ENCODE peak calls at places on chromosome 21, in five cellular contexts. One of them, this sample, is unnamed.

GRCh38 chr21:34524671-34525601 is 12.9 kb upstream of the KCNE1 start:
- DNase-seq in retinal pigment epithelial cell: no peak
- DNase-seq in uterus: no peak
- DNase-seq in tibial nerve: no peak
- DNase-seq in cardiac muscle cell: no peak
- DNase-seq in this sample: no peak

GRCh38 chr21:37862536-37862935 is 53.7 kb downstream of the KCNJ6 start:
- DNase-seq in cardiac muscle cell: peak
- DNase-seq in retinal pigment epithelial cell: no peak
- DNase-seq in tibial nerve: no peak
- DNase-seq in uterus: no peak
- DNase-seq in this sample: no peak

GRCh38 chr21:29208666-29209059 is 78.2 kb downstream of the MAP3K7CL start:
- DNase-seq in cardiac muscle cell: no peak
- DNase-seq in tibial nerve: no peak
- DNase-seq in uterus: no peak
- DNase-seq in retinal pigment epithelial cell: no peak
- DNase-seq in this sample: no peak

GRCh38 chr21:35051287-35051818 is 2.3 kb upstream of the RUNX1 start:
- DNase-seq in cardiac muscle cell: peak
- DNase-seq in uterus: peak
- DNase-seq in retinal pigment epithelial cell: peak
- DNase-seq in tibial nerve: peak
- DNase-seq in this sample: no peak

GRCh38 chr21:46125846-46126301 is 28.0 kb downstream of the COL6A2 start:
- DNase-seq in cardiac muscle cell: no peak
- DNase-seq in tibial nerve: peak
- DNase-seq in uterus: peak
- DNase-seq in retinal pigment epithelial cell: no peak
- DNase-seq in this sample: no peak

GRCh38 chr21:25080706-25081495 is 526.4 kb downstream of the MRPL39 start:
- DNase-seq in tibial nerve: no peak
- DNase-seq in uterus: no peak
- DNase-seq in cardiac muscle cell: no peak
- DNase-seq in retinal pigment epithelial cell: no peak
- DNase-seq in this sample: no peak

GRCh38 chr21:33487996-33488395 is 3.5 kb downstream of the DNAJC28 start:
- DNase-seq in uterus: no peak
- DNase-seq in tibial nerve: no peak
- DNase-seq in retinal pigment epithelial cell: no peak
- DNase-seq in cardiac muscle cell: no peak
- DNase-seq in this sample: no peak

GRCh38 chr21:45913416-45913765 is 68.2 kb upstream of the COL6A1 start:
- DNase-seq in retinal pigment epithelial cell: no peak
- DNase-seq in cardiac muscle cell: no peak
- DNase-seq in uterus: no peak
- DNase-seq in tibial nerve: no peak
- DNase-seq in this sample: no peak

GRCh38 chr21:15841856-15842564 is 112.2 kb downstream of the USP25 start:
- DNase-seq in retinal pigment epithelial cell: peak
- DNase-seq in tibial nerve: no peak
- DNase-seq in cardiac muscle cell: no peak
- DNase-seq in uterus: no peak
- DNase-seq in this sample: peak

GRCh38 chr21:29423051-29423450 is 124.3 kb downstream of the BACH1 start:
- DNase-seq in tibial nerve: no peak
- DNase-seq in uterus: no peak
- DNase-seq in retinal pigment epithelial cell: no peak
- DNase-seq in cardiac muscle cell: no peak
- DNase-seq in this sample: peak

GRCh38 chr21:45906196-45906805 is 75.3 kb upstream of the COL6A1 start:
- DNase-seq in tibial nerve: no peak
- DNase-seq in cardiac muscle cell: no peak
- DNase-seq in uterus: no peak
- DNase-seq in retinal pigment epithelial cell: no peak
- DNase-seq in this sample: no peak

GRCh38 chr21:17527240-17527639 is 14.4 kb downstream of the CXADR start:
- DNase-seq in tibial nerve: no peak
- DNase-seq in uterus: no peak
- DNase-seq in cardiac muscle cell: no peak
- DNase-seq in retinal pigment epithelial cell: peak
- DNase-seq in this sample: no peak

GRCh38 chr21:43001316-43001715 is 27.0 kb downstream of the PKNOX1 start:
- DNase-seq in cardiac muscle cell: no peak
- DNase-seq in uterus: no peak
- DNase-seq in retinal pigment epithelial cell: no peak
- DNase-seq in tibial nerve: no peak
- DNase-seq in this sample: no peak

GRCh38 chr21:16305686-16306085 is 575.9 kb downstream of the USP25 start:
- DNase-seq in tibial nerve: no peak
- DNase-seq in cardiac muscle cell: no peak
- DNase-seq in uterus: peak
- DNase-seq in retinal pigment epithelial cell: no peak
- DNase-seq in this sample: no peak

GRCh38 chr21:30482130-30482529 is 2.0 kb upstream of the KRTAP19-1 start:
- DNase-seq in uterus: no peak
- DNase-seq in retinal pigment epithelial cell: no peak
- DNase-seq in cardiac muscle cell: peak
- DNase-seq in tibial nerve: no peak
- DNase-seq in this sample: no peak

GRCh38 chr21:15264084-15264483 is 199.3 kb upstream of the NRIP1 start:
- DNase-seq in tibial nerve: no peak
- DNase-seq in uterus: no peak
- DNase-seq in retinal pigment epithelial cell: no peak
- DNase-seq in cardiac muscle cell: no peak
- DNase-seq in this sample: no peak

GRCh38 chr21:44485796-44486195 is 30.5 kb downstream of the LRRC3 start:
- DNase-seq in tibial nerve: no peak
- DNase-seq in cardiac muscle cell: no peak
- DNase-seq in retinal pigment epithelial cell: no peak
- DNase-seq in uterus: no peak
- DNase-seq in this sample: no peak
- H3K4me3 ChIP-seq in tibial nerve: no peak
- H3K4me3 ChIP-seq in cardiac muscle cell: peak
- H3K4me3 ChIP-seq in retinal pigment epithelial cell: peak
- H3K4me3 ChIP-seq in uterus: no peak
- H3K4me3 ChIP-seq in this sample: no peak

DNA sequence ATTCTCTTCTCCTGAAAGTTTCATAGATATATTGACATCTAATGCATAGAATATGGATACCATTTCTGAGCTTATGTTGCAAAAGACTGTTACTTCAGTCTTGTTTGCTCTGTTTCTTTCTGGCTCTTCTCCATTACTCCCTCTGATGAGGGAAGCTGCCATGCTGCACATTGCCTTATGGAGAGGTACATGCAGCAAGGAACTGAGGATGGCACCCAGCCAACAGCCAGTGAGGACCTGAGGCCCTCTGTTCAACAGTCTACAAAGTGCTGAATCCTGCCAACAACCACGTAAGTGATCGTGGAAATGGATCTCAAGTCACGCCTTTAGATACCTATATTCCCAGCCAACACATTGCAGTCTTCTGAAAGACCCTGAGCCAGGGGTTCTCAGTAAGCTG is 66.6 kb upstream of the ADAMTS5 start:
- DNase-seq in cardiac muscle cell: no peak
- DNase-seq in tibial nerve: no peak
- DNase-seq in uterus: no peak
- DNase-seq in retinal pigment epithelial cell: no peak
- DNase-seq in this sample: no peak
- H3K4me3 ChIP-seq in cardiac muscle cell: no peak
- H3K4me3 ChIP-seq in tibial nerve: no peak
- H3K4me3 ChIP-seq in uterus: no peak
- H3K4me3 ChIP-seq in retinal pigment epithelial cell: no peak
- H3K4me3 ChIP-seq in this sample: no peak

GRCh38 chr21:27799861-27800260 is 833.0 kb upstream of the ADAMTS5 start:
- DNase-seq in uterus: no peak
- DNase-seq in tibial nerve: no peak
- DNase-seq in retinal pigment epithelial cell: no peak
- DNase-seq in cardiac muscle cell: no peak
- DNase-seq in this sample: no peak

GRCh38 chr21:27803571-27803970 is 836.7 kb upstream of the ADAMTS5 start:
- DNase-seq in uterus: no peak
- DNase-seq in cardiac muscle cell: no peak
- DNase-seq in retinal pigment epithelial cell: no peak
- DNase-seq in tibial nerve: no peak
- DNase-seq in this sample: no peak

GRCh38 chr21:27804515-27804914 is 837.6 kb upstream of the ADAMTS5 start:
- DNase-seq in tibial nerve: no peak
- DNase-seq in uterus: no peak
- DNase-seq in cardiac muscle cell: peak
- DNase-seq in retinal pigment epithelial cell: no peak
- DNase-seq in this sample: no peak

GRCh38 chr21:27805696-27806095 is 838.8 kb upstream of the ADAMTS5 start:
- DNase-seq in retinal pigment epithelial cell: no peak
- DNase-seq in tibial nerve: no peak
- DNase-seq in uterus: no peak
- DNase-seq in cardiac muscle cell: no peak
- DNase-seq in this sample: no peak

DNA sequence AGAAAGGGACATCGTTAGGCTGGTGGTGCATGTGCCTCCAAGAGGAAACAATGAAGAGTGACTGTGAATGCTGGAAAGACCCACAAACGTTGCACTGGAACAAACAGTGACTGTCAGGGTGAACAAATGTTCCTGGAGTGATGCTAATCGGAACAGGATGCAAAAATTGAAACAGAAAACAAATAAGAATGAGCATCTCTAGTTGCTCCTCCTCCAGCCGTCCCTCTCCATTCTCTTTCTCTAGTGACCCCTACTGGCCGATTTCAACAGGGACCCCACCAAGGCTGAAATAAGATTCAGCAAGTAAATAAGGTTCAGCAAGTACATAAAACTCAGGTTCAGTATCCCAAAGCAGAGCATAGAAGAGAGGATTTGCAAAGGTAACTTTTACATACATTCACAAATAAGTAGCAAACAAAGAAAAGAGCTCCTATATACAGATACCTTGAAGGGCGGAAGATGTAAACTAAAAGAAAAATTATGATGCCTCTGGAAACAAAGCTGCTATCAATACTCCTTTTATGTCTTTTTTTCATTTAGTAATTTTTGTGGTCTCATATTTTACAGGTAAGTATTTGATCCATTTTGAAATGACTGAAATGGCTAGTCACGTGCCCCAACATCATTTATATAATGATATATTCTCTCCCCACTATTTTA is 836.1 kb upstream of the ADAMTS5 start:
- DNase-seq in tibial nerve: no peak
- DNase-seq in retinal pigment epithelial cell: no peak
- DNase-seq in uterus: peak
- DNase-seq in cardiac muscle cell: peak
- DNase-seq in this sample: no peak
- H3K4me3 ChIP-seq in tibial nerve: no peak
- H3K4me3 ChIP-seq in retinal pigment epithelial cell: no peak
- H3K4me3 ChIP-seq in uterus: no peak
- H3K4me3 ChIP-seq in cardiac muscle cell: no peak
- H3K4me3 ChIP-seq in this sample: no peak

GRCh38 chr21:39182484-39183271 is 573 bp downstream of the PSMG1 start:
- DNase-seq in uterus: peak
- DNase-seq in cardiac muscle cell: peak
- DNase-seq in retinal pigment epithelial cell: no peak
- DNase-seq in tibial nerve: no peak
- DNase-seq in this sample: no peak

GRCh38 chr21:39182016-39182415 is 1.2 kb downstream of the PSMG1 start:
- DNase-seq in cardiac muscle cell: no peak
- DNase-seq in tibial nerve: no peak
- DNase-seq in uterus: no peak
- DNase-seq in retinal pigment epithelial cell: no peak
- DNase-seq in this sample: no peak

GRCh38 chr21:39183272-39184049 is at the start of gene PSMG1:
- DNase-seq in cardiac muscle cell: peak
- DNase-seq in retinal pigment epithelial cell: peak
- DNase-seq in uterus: peak
- DNase-seq in tibial nerve: peak
- DNase-seq in this sample: no peak

GRCh38 chr21:39185157-39185556 is 1.9 kb upstream of the PSMG1 start:
- DNase-seq in tibial nerve: no peak
- DNase-seq in retinal pigment epithelial cell: no peak
- DNase-seq in cardiac muscle cell: no peak
- DNase-seq in uterus: no peak
- DNase-seq in this sample: no peak

GRCh38 chr21:39184050-39184980 is 1.1 kb upstream of the PSMG1 start:
- DNase-seq in tibial nerve: no peak
- DNase-seq in uterus: no peak
- DNase-seq in retinal pigment epithelial cell: no peak
- DNase-seq in cardiac muscle cell: peak
- DNase-seq in this sample: no peak
- H3K4me3 ChIP-seq in tibial nerve: peak
- H3K4me3 ChIP-seq in uterus: peak
- H3K4me3 ChIP-seq in retinal pigment epithelial cell: peak
- H3K4me3 ChIP-seq in cardiac muscle cell: peak
- H3K4me3 ChIP-seq in this sample: peak

GRCh38 chr21:36663033-36663855 is 35.7 kb upstream of the SIM2 start:
- DNase-seq in uterus: no peak
- DNase-seq in tibial nerve: no peak
- DNase-seq in cardiac muscle cell: no peak
- DNase-seq in retinal pigment epithelial cell: no peak
- DNase-seq in this sample: no peak
- H3K4me3 ChIP-seq in uterus: no peak
- H3K4me3 ChIP-seq in tibial nerve: no peak
- H3K4me3 ChIP-seq in cardiac muscle cell: no peak
- H3K4me3 ChIP-seq in retinal pigment epithelial cell: no peak
- H3K4me3 ChIP-seq in this sample: no peak

GRCh38 chr21:39660596-39660995 is 47.9 kb downstream of the B3GALT5 start:
- DNase-seq in uterus: peak
- DNase-seq in cardiac muscle cell: no peak
- DNase-seq in tibial nerve: no peak
- DNase-seq in retinal pigment epithelial cell: peak
- DNase-seq in this sample: peak
- H3K4me3 ChIP-seq in uterus: peak
- H3K4me3 ChIP-seq in cardiac muscle cell: no peak
- H3K4me3 ChIP-seq in tibial nerve: no peak
- H3K4me3 ChIP-seq in retinal pigment epithelial cell: no peak
- H3K4me3 ChIP-seq in this sample: no peak

This sample was measured in epithelial cell of proximal tubule.